ENCODE peak calls at places on chromosomes 7 and 10, in five cellular contexts. T is cardiac fibroblast; E is breast epithelium; I is CD4-positive, alpha-beta T cell; S is SK-N-SH. A is an unnamed sample.
A peak's percentile ranks its signal among the peaks of the same experiment; 100 is the strongest.

GRCh38 chr10:50788951-50789904 is 49.5 kb downstream of the ASAH2B start:
- DNase-seq in I (no peak), S (peak; percentile 24), T (peak; percentile 69), E (no peak), A (no peak)

GRCh38 chr10:48455392-48456151 is 149.1 kb downstream of the MAPK8 start:
- DNase-seq in T (no peak), S (no peak), I (no peak), E (peak; percentile 12), A (no peak)

GRCh38 chr7:2613113-2613925 is 18.5 kb upstream of the TTYH3 start:
- DNase-seq in T (no peak), E (no peak), S (no peak), I (no peak), A (no peak)

GRCh38 chr10:103281753-103282152 is 4.8 kb downstream of the INA start:
- DNase-seq in I (no peak), S (peak; percentile 45), T (no peak), E (no peak), A (no peak)

GRCh38 chr10:44369851-44370250 is 15.0 kb downstream of the CXCL12 start:
- DNase-seq in T (peak; percentile 28), S (no peak), E (no peak), I (no peak), A (no peak)

GRCh38 chr7:16450366-16450765 is 15.2 kb downstream of the SOSTDC1 start:
- DNase-seq in E (no peak), I (no peak), T (no peak), S (no peak), A (no peak)

GRCh38 chr10:48455055-48455391 is 148.5 kb downstream of the MAPK8 start:
- DNase-seq in E (peak; percentile 16), I (no peak), S (no peak), T (no peak), A (no peak)

GRCh38 chr7:111132833-111133232 is 41.9 kb downstream of the LRRN3 start:
- DNase-seq in E (no peak), S (no peak), T (peak; percentile 41), I (no peak), A (no peak)

GRCh38 chr10:96488161-96488935 is 25.4 kb downstream of the TLL2 start:
- DNase-seq in I (no peak), T (no peak), S (no peak), E (no peak), A (no peak)

GRCh38 chr7:121994625-121995410 is 121.9 kb downstream of the PTPRZ1 start:
- DNase-seq in S (peak; percentile 56), E (peak; percentile 40), I (peak; percentile 2), T (peak; percentile 89), A (peak; percentile 74)

GRCh38 chr10:118259288-118259906 is 82.7 kb downstream of the FAM204A start:
- DNase-seq in I (peak; percentile 4), S (peak; percentile 47), T (peak; percentile 20), E (no peak), A (no peak)

GRCh38 chr10:87661861-87662785 is 2.4 kb downstream of the PAPSS2 start:
- DNase-seq in I (no peak), T (peak; percentile 41), E (no peak), S (no peak), A (no peak)

GRCh38 chr7:158390460-158390859 is 197.2 kb downstream of the PTPRN2 start:
- DNase-seq in I (no peak), E (no peak), S (no peak), T (no peak), A (no peak)

GRCh38 chr7:38452615-38453014 is 178.6 kb downstream of the AMPH start:
- DNase-seq in T (no peak), I (no peak), S (no peak), E (no peak), A (no peak)

GRCh38 chr10:33800986-33801385 is 466.5 kb upstream of the NRP1 start:
- DNase-seq in I (no peak), T (peak; percentile 32), S (no peak), E (no peak), A (no peak)

GRCh38 chr10:128263891-128264688 is 137.9 kb upstream of the MKI67 start:
- DNase-seq in E (peak; percentile 39), T (peak; percentile 62), I (peak; percentile 29), S (peak; percentile 68), A (peak; percentile 50)

GRCh38 chr10:30553625-30554442 is 75.7 kb downstream of the LYZL2 start:
- DNase-seq in S (no peak), E (no peak), I (no peak), T (peak; percentile 61), A (peak; percentile 76)

GRCh38 chr7:143359769-143360168 is 2.7 kb downstream of the FAM131B start:
- DNase-seq in T (no peak), S (no peak), E (no peak), I (no peak), A (no peak)

GRCh38 chr10:80443531-80443974 is 10.6 kb upstream of the TSPAN14 start:
- DNase-seq in I (no peak), T (peak; percentile 57), E (no peak), S (peak; percentile 75), A (no peak)

GRCh38 chr10:116312534-116312933 is 11.7 kb upstream of the CCDC172 start:
- DNase-seq in T (no peak), I (no peak), E (no peak), S (peak; percentile 45), A (no peak)

GRCh38 chr7:65438593-65438992 is 64.9 kb downstream of the ZNF92 start:
- DNase-seq in I (no peak), E (no peak), S (no peak), T (peak; percentile 95), A (no peak)

GRCh38 chr10:92990615-92991014 is 70.0 kb upstream of the CYP26C1 start:
- DNase-seq in S (no peak), T (peak; percentile 60), E (no peak), I (no peak), A (no peak)

GRCh38 chr7:88455696-88456095 is 149.0 kb upstream of the STEAP4 start:
- DNase-seq in I (no peak), E (no peak), S (no peak), T (no peak), A (no peak)

GRCh38 chr7:28479507-28479947 is 67.2 kb downstream of the CREB5 start:
- DNase-seq in T (no peak), I (no peak), E (no peak), S (no peak), A (no peak)

GRCh38 chr10:74039561-74040145 is 41.7 kb downstream of the VCL start:
- DNase-seq in T (peak; percentile 88), I (no peak), S (no peak), E (no peak), A (peak; percentile 56)

GRCh38 chr7:1933066-1933835 is 263.2 kb downstream of the ELFN1 start:
- DNase-seq in S (no peak), T (no peak), I (no peak), E (no peak), A (no peak)

DNA sequence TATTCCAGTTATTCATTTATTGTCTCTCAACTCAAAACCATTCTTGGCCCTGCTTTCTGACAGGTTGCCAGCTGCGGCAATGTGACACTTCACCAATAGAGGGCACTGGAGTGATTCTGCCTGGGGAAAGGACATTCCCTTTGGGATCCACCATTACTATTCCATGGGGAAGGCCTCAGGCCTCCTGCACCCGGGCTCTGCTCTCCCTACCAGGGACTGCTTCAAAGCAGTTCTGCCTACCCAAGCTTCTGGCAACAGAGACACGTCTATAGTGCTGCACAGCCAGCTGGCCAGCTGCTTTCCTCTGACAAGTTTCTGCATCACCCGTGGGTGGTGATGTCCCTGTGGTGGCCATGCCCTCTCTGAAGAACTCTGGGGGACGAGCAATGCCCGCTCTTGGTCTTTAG is 163.9 kb downstream of the ELMO1 start:
- DNase-seq in S (peak; percentile 72), E (no peak), T (no peak), I (peak; percentile 30), A (peak; percentile 63)
- TF ChIP-seq CTCF in S (peak; percentile 36), E (peak; percentile 44), T (peak; percentile 26), I (peak; percentile 88), A (peak; percentile 68)

DNA sequence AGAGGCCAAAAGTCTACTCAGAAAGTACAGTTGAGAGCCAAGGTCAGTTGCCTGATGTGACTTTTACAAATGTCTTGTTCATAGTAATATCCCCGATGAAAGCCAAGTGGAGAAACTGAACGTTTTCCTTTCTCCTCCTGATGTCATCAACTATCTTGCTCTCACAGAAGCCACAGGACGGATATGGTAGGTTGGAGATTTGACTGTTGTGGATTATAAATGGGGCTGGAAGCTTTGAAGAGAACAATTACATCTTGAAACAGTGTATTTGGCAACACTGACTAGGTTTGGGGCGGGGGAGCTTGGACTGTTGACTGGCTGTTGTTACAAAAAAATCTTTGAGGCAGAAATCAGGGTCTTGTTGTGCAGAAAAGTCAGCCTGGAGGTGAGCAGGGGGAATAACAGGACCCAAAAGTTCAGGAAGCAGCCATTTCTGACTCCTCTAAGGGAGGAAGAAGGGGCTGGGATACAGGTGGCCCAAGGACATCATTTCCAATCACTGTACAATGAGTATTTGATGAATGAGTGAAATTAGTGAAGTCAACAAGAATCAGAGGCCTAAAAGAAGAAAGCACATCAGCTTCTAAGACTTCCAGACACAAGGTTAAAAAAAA is 24.3 kb downstream of the PLEKHS1 start:
- DNase-seq in E (no peak), I (no peak), T (no peak), S (no peak), A (no peak)
- TF ChIP-seq CTCF in E (no peak), I (no peak), T (no peak), S (no peak), A (no peak)

DNA sequence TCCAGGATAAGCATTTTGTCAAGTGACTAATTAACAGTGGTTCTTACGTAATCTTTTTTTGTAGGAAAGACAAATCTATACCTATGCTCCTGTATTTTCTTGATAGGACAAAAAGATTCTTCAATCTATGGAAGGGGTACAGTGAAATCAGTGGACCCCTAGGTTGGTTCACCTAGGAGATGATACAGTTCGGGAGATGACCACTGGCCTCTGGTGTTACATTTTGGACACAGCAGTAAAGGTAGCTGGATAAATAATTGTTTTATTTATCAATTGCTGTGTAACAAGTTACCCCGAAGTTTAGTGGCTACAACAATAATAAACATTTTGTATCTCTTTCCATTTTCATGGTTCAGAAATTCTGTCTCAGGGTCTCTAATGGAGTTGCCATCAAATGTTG is 288.2 kb upstream of the MAGI2 start:
- DNase-seq in I (no peak), T (peak; percentile 33), S (no peak), E (no peak), A (no peak)
- TF ChIP-seq CTCF in I (no peak), T (peak; percentile 34), S (peak; percentile 42), E (no peak), A (no peak)

DNA sequence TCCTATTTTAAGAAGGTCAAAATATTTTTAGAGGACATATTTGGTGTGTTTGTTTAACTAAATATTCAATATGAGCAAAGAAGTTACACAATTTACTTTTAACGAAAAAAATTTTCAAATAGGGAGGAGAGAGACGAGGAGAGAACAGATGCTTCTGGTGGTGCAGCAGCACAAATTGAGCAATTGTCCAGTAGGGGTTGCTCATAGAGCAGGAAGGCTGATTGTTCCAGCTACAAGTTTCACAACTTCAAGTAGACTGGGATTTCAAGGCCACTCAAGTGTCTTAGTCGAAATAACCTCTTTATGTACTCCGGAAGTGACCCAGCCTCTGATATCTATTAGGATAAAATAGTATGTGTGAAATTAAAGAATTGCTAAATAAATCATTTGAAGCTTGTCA is 197.9 kb downstream of the HDAC9 start:
- DNase-seq in E (no peak), S (peak; percentile 25), T (peak; percentile 95), I (no peak), A (no peak)
- TF ChIP-seq CTCF in E (peak; percentile 60), S (peak; percentile 97), T (peak; percentile 78), I (no peak), A (peak; percentile 25)

A was measured in tibial nerve.